ENCODE peak calls at places on chromosomes 16 and 17, in five cellular contexts. V is colonic mucosa, F is GM12878, Z is heart right ventricle, A is HFF-Myc. J is an unnamed sample.

GRCh38 chr17:27499451-27500265 is 43.4 kb downstream of the KSR1 start:
- DNase-seq in A (no peak), F (no peak), V (no peak), Z (no peak), J (no peak)

GRCh38 chr17:57455063-57455914 is 199.0 kb downstream of the MSI2 start:
- DNase-seq in V (no peak), Z (no peak), F (peak; percentile 94), A (no peak), J (no peak)

GRCh38 chr17:76038050-76038449 is 10.9 kb upstream of the EVPL start:
- DNase-seq in Z (no peak), A (no peak), V (no peak), F (no peak), J (no peak)

GRCh38 chr16:11356573-11357331 is 11.5 kb downstream of the RMI2 start:
- DNase-seq in F (no peak), A (no peak), V (peak; percentile 78), Z (peak; percentile 62), J (peak; percentile 71)

GRCh38 chr17:75561927-75562603 is 25.5 kb upstream of the MYO15B start:
- DNase-seq in Z (no peak), F (no peak), V (no peak), A (no peak), J (no peak)

GRCh38 chr16:15513169-15513568 is 78.8 kb downstream of the BMERB1 start:
- DNase-seq in F (no peak), V (no peak), Z (no peak), A (no peak), J (no peak)

GRCh38 chr17:79192503-79193500 is 118.2 kb downstream of the ENGASE start:
- DNase-seq in V (no peak), A (no peak), Z (peak; percentile 26), F (no peak), J (peak; percentile 39)

GRCh38 chr17:48162946-48163506 is 55.5 kb downstream of the SNX11 start:
- DNase-seq in F (no peak), A (no peak), V (peak; percentile 25), Z (no peak), J (peak; percentile 15)

DNA sequence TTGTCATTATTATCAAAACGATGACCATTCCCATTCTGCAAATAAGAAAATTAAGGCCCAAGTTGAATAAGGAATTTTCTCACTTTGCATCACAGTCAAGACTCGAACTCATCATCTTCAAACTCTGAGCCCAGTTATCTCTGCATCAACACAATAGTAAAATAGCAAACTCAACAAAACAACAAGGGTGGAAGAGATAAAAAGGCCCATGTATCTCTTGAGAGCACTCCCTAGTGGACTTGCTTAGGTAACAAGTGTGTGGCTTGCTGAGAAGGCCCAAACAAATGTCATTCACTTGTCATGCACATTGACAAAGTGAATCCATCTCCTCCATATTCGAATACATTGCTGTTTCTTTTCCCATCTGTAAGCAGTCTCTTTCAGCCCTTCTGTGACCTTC is 412.0 kb upstream of the MAF start:
- DNase-seq in V (no peak), A (no peak), F (no peak), Z (no peak), J (no peak)
- TF ChIP-seq CTCF in V (no peak), A (no peak), F (no peak), Z (no peak), J (no peak)

GRCh38 chr16:56277040-56277439 is 85.8 kb downstream of the GNAO1 start:
- DNase-seq in A (no peak), V (no peak), Z (no peak), F (no peak), J (no peak)
- TF ChIP-seq CTCF in A (peak; percentile 34), V (no peak), Z (peak; percentile 16), F (peak; percentile 14), J (no peak)

DNA sequence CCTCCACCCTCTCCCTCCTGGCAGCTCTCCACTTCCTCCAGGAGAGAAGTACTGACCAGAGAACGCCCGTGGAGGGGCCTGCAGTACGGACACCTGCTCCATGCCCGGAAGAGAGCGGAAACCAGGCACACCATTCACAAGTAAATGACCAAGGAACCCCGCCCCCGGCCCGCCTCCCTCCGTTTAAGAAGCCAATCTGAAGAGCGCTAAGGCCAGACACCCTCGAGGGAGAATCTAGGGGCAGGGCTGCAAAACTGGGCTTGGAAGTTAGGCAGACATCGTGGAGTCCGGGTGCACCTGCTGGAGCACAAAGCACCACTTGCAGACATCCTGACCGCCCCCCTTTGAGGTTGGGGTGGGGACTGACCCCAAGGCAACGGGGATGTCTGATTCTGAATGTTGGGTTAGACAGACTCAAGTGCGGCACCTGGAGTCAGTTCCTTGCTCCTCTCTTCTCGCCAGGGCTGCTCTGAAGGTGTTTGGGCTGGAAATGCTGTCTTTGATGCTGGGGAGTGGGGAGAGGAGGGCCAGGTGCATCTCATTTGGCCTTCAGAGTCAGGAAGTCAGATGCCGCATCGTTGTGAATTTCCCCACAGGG is 964 bp upstream of the FAAP100 start:
- DNase-seq in F (peak; percentile 53), Z (peak; percentile 73), V (peak; percentile 83), A (peak; percentile 63), J (peak; percentile 67)
- TF ChIP-seq CTCF in F (peak; percentile 20), Z (no peak), V (no peak), A (no peak), J (no peak)

DNA sequence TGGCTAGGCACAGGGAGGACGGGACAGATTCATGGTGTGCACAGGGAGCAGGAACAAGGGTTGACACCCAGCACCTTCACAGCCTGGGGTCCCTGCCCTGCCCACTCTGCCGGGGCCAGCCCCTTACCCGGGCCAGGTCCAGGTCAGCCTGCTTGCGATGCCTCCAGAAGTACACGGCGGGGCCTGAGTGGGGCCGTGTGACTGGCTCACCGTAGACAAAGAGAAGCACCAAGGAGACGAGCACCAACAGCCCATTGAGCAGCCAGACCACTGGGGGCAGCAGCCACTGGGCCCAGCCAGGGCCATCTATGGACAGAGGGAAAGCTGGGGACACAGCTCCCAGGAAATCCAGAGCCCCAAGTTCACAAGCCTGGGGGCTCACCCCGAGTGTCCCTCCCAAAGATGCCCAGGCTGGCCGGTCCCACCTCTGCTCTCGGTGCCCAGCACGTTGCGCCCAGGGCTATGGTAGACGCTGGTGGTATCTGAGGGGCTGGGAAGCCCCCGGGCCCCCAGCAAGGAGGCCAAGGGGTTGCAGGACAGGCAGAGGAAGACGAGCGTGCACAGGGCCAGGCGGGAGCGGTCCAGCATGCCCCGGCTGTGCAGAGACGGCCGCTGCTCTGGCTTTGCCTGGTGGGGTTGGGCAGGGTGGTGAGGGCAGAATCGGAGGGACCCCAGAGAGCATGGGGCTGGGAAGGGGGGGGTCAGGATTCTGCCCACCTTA is 19.8 kb downstream of the SREBF1 start:
- DNase-seq in F (no peak), Z (no peak), V (no peak), A (no peak), J (no peak)
- TF ChIP-seq CTCF in F (no peak), Z (no peak), V (no peak), A (no peak), J (no peak)

DNA sequence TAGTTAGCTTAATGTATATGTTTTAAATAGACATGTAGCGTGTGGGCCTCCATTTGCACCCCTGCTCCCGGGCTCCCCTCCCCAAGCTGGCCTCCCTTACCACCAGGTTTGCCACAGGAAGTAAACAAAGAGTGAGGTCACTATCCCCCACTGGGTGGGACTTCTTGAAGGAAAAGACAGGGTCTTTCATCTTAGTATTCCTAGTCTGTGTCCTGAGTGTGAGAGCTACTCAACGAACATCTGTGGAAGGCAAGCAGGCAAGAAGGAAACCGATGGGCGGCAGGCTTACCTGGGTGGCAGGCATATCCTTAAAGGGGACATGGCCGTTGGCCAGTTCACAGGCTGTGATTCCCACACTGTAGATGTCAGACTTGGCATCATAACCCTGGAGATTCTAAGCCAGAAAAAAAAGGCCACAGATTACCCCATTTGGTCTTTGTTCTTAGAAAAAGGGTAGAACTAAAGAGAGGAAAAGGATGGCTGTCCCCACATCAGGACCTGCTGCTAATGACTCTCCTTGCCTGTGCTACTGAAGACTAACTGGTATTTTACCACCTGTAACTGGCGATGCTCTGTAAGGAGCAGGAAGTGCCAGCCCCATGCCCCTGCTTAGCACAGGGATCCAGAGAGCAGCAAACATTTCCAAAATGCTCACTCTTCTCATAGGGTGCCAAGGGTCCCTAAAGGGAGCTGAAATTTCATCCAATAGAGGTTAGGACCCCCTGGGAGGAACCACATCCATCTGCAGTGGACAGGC is 6.6 kb upstream of the LIMD2 start:
- DNase-seq in Z (no peak), V (no peak), F (no peak), A (no peak), J (no peak)
- TF ChIP-seq CTCF in Z (no peak), V (no peak), F (no peak), A (no peak), J (no peak)

GRCh38 chr16:51756447-51757123 is 605.5 kb upstream of the SALL1 start:
- DNase-seq in A (no peak), F (no peak), Z (no peak), V (no peak), J (no peak)
- TF ChIP-seq CTCF in A (no peak), F (no peak), Z (no peak), V (no peak), J (no peak)

GRCh38 chr17:81400154-81400938 is 5.1 kb downstream of the BAHCC1 start:
- DNase-seq in Z (no peak), V (peak; percentile 61), A (no peak), F (no peak), J (no peak)

GRCh38 chr17:81400939-81401726 is 5.9 kb downstream of the BAHCC1 start:
- DNase-seq in Z (no peak), V (no peak), F (no peak), A (no peak), J (no peak)

GRCh38 chr17:81402530-81402941 is 7.3 kb downstream of the BAHCC1 start:
- DNase-seq in Z (no peak), F (no peak), V (no peak), A (no peak), J (no peak)

GRCh38 chr17:81403040-81403467 is 7.8 kb downstream of the BAHCC1 start:
- DNase-seq in A (no peak), V (no peak), Z (no peak), F (no peak), J (no peak)

GRCh38 chr17:81401727-81402529 is 6.7 kb downstream of the BAHCC1 start:
- DNase-seq in V (peak; percentile 62), F (no peak), A (no peak), Z (no peak), J (no peak)
- TF ChIP-seq CTCF in V (peak; percentile 15), F (peak; percentile 26), A (peak; percentile 32), Z (peak; percentile 42), J (no peak)

J was measured in Calu3.